ENCODE peak calls at places on chromosomes 16 and 17, in five cellular contexts. K is HFF-Myc, W is lung microvascular endothelial cell, O is M059J, S is transverse colon. M is an unnamed sample.

GRCh38 chr17:39209317-39210092 is 9.4 kb downstream of the RPL19 start:
- DNase-seq in K (no peak), W (peak), O (peak), S (peak), M (peak)

GRCh38 chr16:88905563-88905962 is 39.1 kb upstream of the PABPN1L start:
- DNase-seq in K (no peak), W (no peak), O (no peak), S (no peak), M (peak)

GRCh38 chr16:75621170-75621477 is 2.0 kb downstream of the ADAT1 start:
- DNase-seq in K (no peak), W (peak), O (peak), S (no peak), M (peak)

GRCh38 chr16:19488213-19488640 is 33.7 kb downstream of the GDE1 start:
- DNase-seq in K (no peak), W (no peak), O (no peak), S (peak), M (no peak)

GRCh38 chr17:79022507-79022991 is 1.4 kb upstream of the C1QTNF1 start:
- DNase-seq in K (no peak), W (no peak), O (no peak), S (no peak), M (no peak)

GRCh38 chr16:4409081-4409932 is 7.1 kb downstream of the CORO7 start:
- DNase-seq in K (no peak), W (no peak), O (no peak), S (no peak), M (no peak)

GRCh38 chr16:11181242-11181888 is 74.6 kb downstream of the SOCS1 start:
- DNase-seq in K (no peak), W (no peak), O (no peak), S (no peak), M (no peak)

GRCh38 chr17:72720494-72720825 is 372.0 kb downstream of the SLC39A11 start:
- DNase-seq in K (no peak), W (no peak), O (no peak), S (no peak), M (no peak)

GRCh38 chr17:48997103-48997826 is at the start of gene IGF2BP1:
- DNase-seq in K (no peak), W (peak), O (no peak), S (no peak), M (peak)

GRCh38 chr17:58317421-58318064 is 11.1 kb downstream of the TSPOAP1 start:
- DNase-seq in K (peak), W (peak), O (peak), S (peak), M (peak)

GRCh38 chr16:9870962-9871361 is 311.3 kb downstream of the GRIN2A start:
- DNase-seq in K (no peak), W (no peak), O (no peak), S (no peak), M (no peak)

GRCh38 chr16:22220714-22221113 is 14.6 kb downstream of the EEF2K start:
- DNase-seq in K (no peak), W (no peak), O (peak), S (no peak), M (no peak)

GRCh38 chr17:60086822-60087591 is 8.3 kb upstream of the HEATR6 start:
- DNase-seq in K (no peak), W (peak), O (peak), S (no peak), M (no peak)

M was measured in A673.